ENCODE peak calls at places on chromosome 6, in six cellular contexts. N, D, U, G, T and Y are unnamed samples.
A peak's percentile ranks its signal among the peaks of the same experiment; 100 is the strongest.

GRCh38 chr6:44855562-44856494 is 468.3 kb downstream of the CDC5L start:
- DNase-seq in D (no peak), N (no peak), G (no peak), T (no peak), U (no peak), Y (no peak)

GRCh38 chr6:10425973-10426780 is 11.3 kb upstream of the TFAP2A start:
- DNase-seq in U (peak; percentile 69), T (peak; percentile 90), N (peak; percentile 29), D (no peak), G (no peak), Y (peak; percentile 55)

GRCh38 chr6:2695464-2696095 is 55.1 kb downstream of the MYLK4 start:
- DNase-seq in T (no peak), N (peak; percentile 27), G (no peak), D (no peak), U (no peak), Y (no peak)

GRCh38 chr6:137316626-137317025 is 97.4 kb upstream of the IFNGR1 start:
- DNase-seq in N (no peak), U (no peak), G (no peak), D (no peak), T (no peak), Y (no peak)

GRCh38 chr6:71408966-71409723 is 120.5 kb downstream of the OGFRL1 start:
- DNase-seq in D (no peak), G (no peak), N (no peak), U (no peak), T (no peak), Y (no peak)

GRCh38 chr6:14889698-14890593 is 355.9 kb upstream of the JARID2 start:
- DNase-seq in T (no peak), U (no peak), D (no peak), N (no peak), G (no peak), Y (no peak)

GRCh38 chr6:39102024-39102820 is 12.8 kb downstream of the SAYSD1 start:
- DNase-seq in U (no peak), D (no peak), N (peak; percentile 43), T (peak; percentile 22), G (no peak), Y (peak; percentile 55)

GRCh38 chr6:3022765-3023662 is 23.3 kb downstream of the NQO2 start:
- DNase-seq in N (no peak), T (peak; percentile 76), D (no peak), U (no peak), G (no peak), Y (no peak)

GRCh38 chr6:122798099-122798641 is 9.1 kb downstream of the SMPDL3A start:
- DNase-seq in T (no peak), U (no peak), G (no peak), N (peak; percentile 92), D (no peak), Y (peak; percentile 78)

GRCh38 chr6:143449731-143450452 is 603 bp downstream of the ADAT2 start:
- DNase-seq in D (no peak), U (no peak), T (no peak), N (peak; percentile 54), G (peak; percentile 53), Y (no peak)

GRCh38 chr6:2514965-2515543 is 235.7 kb downstream of the MYLK4 start:
- DNase-seq in N (peak; percentile 99), U (no peak), D (no peak), T (peak; percentile 37), G (no peak), Y (peak; percentile 79)

GRCh38 chr6:154868143-154868594 is 126.9 kb upstream of the TIAM2 start:
- DNase-seq in G (no peak), N (peak; percentile 79), U (no peak), T (no peak), D (no peak), Y (no peak)

GRCh38 chr6:54266400-54266923 is 41.8 kb upstream of the TINAG start:
- DNase-seq in G (no peak), N (no peak), T (no peak), U (no peak), D (no peak), Y (no peak)
- TF ChIP-seq CTCF in G (no peak), N (peak; percentile 38), T (no peak), U (no peak), D (no peak), Y (no peak)

DNA sequence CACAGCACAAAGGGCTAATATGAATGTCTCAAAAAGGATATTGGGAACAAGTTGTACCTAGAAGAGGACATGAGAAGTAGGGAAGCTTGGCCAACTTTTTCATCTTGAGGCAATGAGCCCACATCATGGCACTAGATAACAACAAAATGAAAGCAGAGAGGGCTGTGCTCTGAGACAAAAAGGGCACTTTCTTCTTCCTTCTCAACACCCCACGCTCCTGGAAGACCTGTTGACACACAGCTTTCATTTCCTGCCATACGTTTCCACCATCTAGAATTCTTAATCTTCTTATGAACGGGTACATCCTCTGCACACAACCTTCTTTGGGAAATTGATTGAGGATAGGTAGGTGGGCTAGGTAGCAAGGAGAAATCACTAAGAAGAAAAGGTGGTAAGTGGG is 187.8 kb upstream of the STXBP5 start:
- DNase-seq in U (no peak), N (no peak), T (no peak), G (no peak), D (no peak), Y (no peak)
- H3K36me3 ChIP-seq in U (no peaks in the 10 kb centered on the region), N (no peaks in the 10 kb centered on the region), T (no peaks in the 10 kb centered on the region), G (no peaks in the 10 kb centered on the region), D (no peaks in the 10 kb centered on the region), Y (no peaks in the 10 kb centered on the region)

GRCh38 chr6:35589201-35589739 is 76.6 kb upstream of the TULP1 start:
- DNase-seq in U (no peak), D (no peak), N (no peak), G (no peak), T (no peak), Y (no peak)

GRCh38 chr6:35589904-35590303 is 77.2 kb upstream of the TULP1 start:
- DNase-seq in G (no peak), D (no peak), T (no peak), U (no peak), N (no peak), Y (no peak)

GRCh38 chr6:35587167-35587566 is 74.5 kb upstream of the TULP1 start:
- DNase-seq in G (no peak), U (no peak), D (no peak), T (no peak), N (no peak), Y (no peak)

GRCh38 chr6:35592178-35592577 is 79.5 kb upstream of the TULP1 start:
- DNase-seq in N (no peak), T (no peak), D (no peak), G (no peak), U (no peak), Y (no peak)

GRCh38 chr6:35590622-35591066 is 77.9 kb upstream of the TULP1 start:
- DNase-seq in G (no peak), T (no peak), D (peak; percentile 44), U (no peak), N (no peak), Y (no peak)
- TF ChIP-seq EP300 in G (no peak), T (peak; percentile 31), D (peak; percentile 90), U (peak; percentile 92), N (no peak), Y (peak; percentile 87)

GRCh38 chr6:119351005-119351394 is 1.4 kb upstream of the MAN1A1 start:
- DNase-seq in G (no peak), D (no peak), U (no peak), T (no peak), N (no peak), Y (no peak)
- TF ChIP-seq CTCF in G (peak; percentile 47), D (no peak), U (peak; percentile 30), T (peak; percentile 43), N (peak; percentile 62), Y (peak; percentile 26)

GRCh38 chr6:41789390-41789724 is 1.9 kb downstream of the TOMM6 start:
- DNase-seq in N (no peak), G (no peak), T (no peak), D (no peak), U (no peak), Y (no peak)

GRCh38 chr6:41791306-41791705 is 3.8 kb downstream of the TOMM6 start:
- DNase-seq in G (no peak), T (no peak), U (no peak), D (no peak), N (no peak), Y (no peak)

GRCh38 chr6:41789937-41790502 is 2.5 kb downstream of the TOMM6 start:
- DNase-seq in T (no peak), N (no peak), D (no peak), U (no peak), G (no peak), Y (no peak)

GRCh38 chr6:41796474-41796873 is 9.0 kb downstream of the TOMM6 start:
- DNase-seq in N (no peak), T (no peak), U (no peak), D (no peak), G (no peak), Y (no peak)

DNA sequence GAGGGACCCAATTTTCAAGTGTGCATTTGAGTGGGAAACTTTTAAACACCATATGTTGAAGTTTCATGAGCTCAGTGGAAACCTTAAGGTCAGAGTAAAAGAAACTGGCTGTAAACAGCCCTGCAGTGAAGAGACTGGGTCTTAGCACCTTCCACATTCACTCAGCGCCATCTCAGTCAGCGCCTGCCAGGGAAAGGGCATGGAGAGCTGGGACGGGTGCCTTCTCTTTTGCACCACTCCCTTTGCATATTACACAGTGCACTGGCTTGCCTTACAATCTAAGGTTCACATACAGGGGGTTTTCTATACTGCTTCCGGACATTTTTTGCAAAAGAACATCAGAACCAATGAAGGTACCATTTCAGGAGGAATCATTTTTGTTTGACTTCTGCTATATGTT is 4.5 kb downstream of the TOMM6 start:
- DNase-seq in N (no peak), U (no peak), D (no peak), T (no peak), G (no peak), Y (no peak)
- H3K36me3 ChIP-seq in N (peaks cover 14% of the 10 kb centered on the region), U (peaks cover 60% of the 10 kb centered on the region), D (no peaks in the 10 kb centered on the region), T (peaks cover 57% of the 10 kb centered on the region), G (peaks cover 21% of the 10 kb centered on the region), Y (peaks cover 29% of the 10 kb centered on the region)